ENCODE peak calls at places on chromosome X, in five cellular contexts. C is ovary, W is MM.1S, F is A549, Z is IMR-90. J is an unnamed sample.

GRCh38 chrX:7346021-7346420 is 198.1 kb upstream of the PUDP start:
- DNase-seq in Z (peak; percentile 73), W (no peak), F (no peak), C (no peak), J (no peak)

GRCh38 chrX:153374426-153374825 is 26.7 kb downstream of the PNMA6E start:
- DNase-seq in F (no peak), W (no peak), Z (no peak), C (no peak), J (no peak)

GRCh38 chrX:9859711-9860555 is 73.7 kb downstream of the SHROOM2 start:
- DNase-seq in C (no peak), F (no peak), Z (peak; percentile 83), W (no peak), J (no peak)

GRCh38 chrX:3599787-3600465 is 113.5 kb downstream of the PRKX start:
- DNase-seq in Z (no peak), C (no peak), F (no peak), W (no peak), J (no peak)

GRCh38 chrX:15146515-15146914 is 123.4 kb downstream of the ASB9 start:
- DNase-seq in W (no peak), C (no peak), F (peak; percentile 2), Z (no peak), J (peak; percentile 17)

GRCh38 chrX:131741103-131741581 is 197.3 kb downstream of the OR13H1 start:
- DNase-seq in F (peak; percentile 50), Z (peak; percentile 81), C (peak; percentile 87), W (peak; percentile 85), J (no peak)

GRCh38 chrX:101219840-101220191 is 230 bp downstream of the DRP2 start:
- DNase-seq in Z (peak; percentile 71), F (no peak), C (peak; percentile 9), W (no peak), J (no peak)

GRCh38 chrX:153408221-153408721 is 3.0 kb upstream of the ZFP92 start:
- DNase-seq in W (no peak), Z (no peak), C (no peak), F (no peak), J (no peak)

GRCh38 chrX:7074135-7074907 is 73.2 kb upstream of the STS start:
- DNase-seq in F (no peak), W (no peak), C (no peak), Z (no peak), J (no peak)

GRCh38 chrX:11438767-11439166 is 145.6 kb downstream of the AMELX start:
- DNase-seq in W (peak; percentile 36), F (no peak), Z (peak; percentile 68), C (no peak), J (no peak)

GRCh38 chrX:17564689-17565409 is 172.4 kb upstream of the SCML1 start:
- DNase-seq in F (no peak), Z (no peak), C (no peak), W (no peak), J (no peak)

GRCh38 chrX:150605603-150606002 is 37.2 kb downstream of the MTM1 start:
- DNase-seq in F (no peak), W (no peak), Z (no peak), C (no peak), J (no peak)

GRCh38 chrX:19889582-19890342 is 2.4 kb upstream of the SH3KBP1 start:
- DNase-seq in W (peak; percentile 46), F (peak; percentile 84), C (peak; percentile 30), Z (peak; percentile 83), J (peak; percentile 92)

GRCh38 chrX:34332336-34332735 is 200.2 kb upstream of the FAM47A start:
- DNase-seq in C (no peak), Z (no peak), W (no peak), F (peak; percentile 3), J (no peak)
- TF ChIP-seq CTCF in C (no peak), Z (peak; percentile 4), W (peak; percentile 7), F (no peak), J (no peak)

DNA sequence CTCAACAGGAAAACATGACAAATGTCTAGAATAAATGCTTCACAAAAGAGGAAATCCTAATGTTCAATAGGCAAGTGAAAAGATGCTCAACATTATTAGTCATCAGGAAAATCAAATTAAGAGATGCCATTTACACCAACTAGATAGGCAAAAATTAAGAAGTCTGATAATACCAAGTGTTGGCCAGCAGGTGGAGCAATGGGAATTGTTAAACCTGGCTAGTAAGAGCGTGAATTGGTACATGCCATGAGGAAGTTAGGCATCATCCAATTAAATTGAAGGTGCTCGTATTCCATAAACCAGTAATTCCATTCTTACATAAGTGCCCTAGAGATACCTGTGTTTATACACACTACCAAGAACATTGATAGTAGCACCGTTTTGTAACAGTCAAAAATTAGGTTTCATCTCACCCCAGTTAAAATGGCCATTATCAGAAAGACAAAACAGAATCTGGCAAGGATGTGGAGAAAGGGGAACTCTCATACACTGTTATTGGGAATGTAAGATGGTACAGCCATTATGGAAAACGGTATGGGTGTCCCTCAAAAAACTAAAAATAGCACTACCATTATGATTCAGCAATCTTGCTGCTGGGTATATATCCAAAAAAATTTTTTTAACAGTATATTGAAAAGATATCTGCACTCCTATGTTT is 14.0 kb upstream of the ZCCHC18 start:
- DNase-seq in W (peak; percentile 70), Z (peak; percentile 77), C (peak; percentile 22), F (peak; percentile 79), J (peak; percentile 79)
- TF ChIP-seq CTCF in W (peak; percentile 63), Z (peak; percentile 57), C (peak; percentile 71), F (peak; percentile 67), J (peak; percentile 44)

DNA sequence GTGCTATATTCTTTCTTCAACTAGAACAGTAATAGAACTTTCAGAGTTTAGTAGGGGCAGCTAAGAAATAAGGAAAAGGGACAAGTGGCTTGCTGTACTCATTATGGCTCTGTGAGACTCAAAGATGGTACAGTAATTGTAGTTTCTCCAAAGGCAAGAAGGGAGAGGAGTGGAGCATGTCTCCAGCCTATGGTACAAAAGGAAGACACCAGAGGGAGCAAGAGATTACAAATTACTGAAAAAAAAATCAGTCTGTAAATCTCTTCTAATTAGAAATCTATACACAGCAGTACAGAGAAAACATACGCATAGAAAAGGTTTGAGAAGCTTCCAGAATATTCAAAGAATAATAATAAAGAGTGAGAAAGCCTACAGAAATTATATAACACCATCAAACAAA is 61.4 kb downstream of the KLHL4 start:
- DNase-seq in C (no peak), F (no peak), W (no peak), Z (no peak), J (no peak)
- TF ChIP-seq CTCF in C (no peak), F (no peak), W (peak; percentile 9), Z (no peak), J (no peak)

DNA sequence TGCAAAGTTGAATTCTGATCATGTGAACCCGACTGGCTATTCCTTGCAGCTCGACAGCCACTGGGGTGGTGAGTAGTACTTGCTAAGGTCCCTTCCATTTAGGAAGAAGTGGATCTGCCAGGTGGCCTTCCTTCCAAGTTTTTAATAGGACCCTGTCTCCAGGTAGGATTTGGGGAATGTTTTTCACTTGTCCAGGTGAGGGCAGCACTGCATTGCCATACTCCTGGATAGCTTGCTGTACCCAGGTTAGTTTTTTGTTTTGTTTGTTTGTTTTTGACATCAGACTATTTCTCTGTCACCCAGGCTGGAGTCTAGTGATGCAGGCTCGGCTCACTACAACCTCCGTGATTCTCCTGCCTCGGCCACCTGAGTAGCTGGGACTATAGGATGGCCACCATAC is 29.8 kb downstream of the SAGE1 start:
- DNase-seq in F (peak; percentile 4), Z (no peak), W (no peak), C (no peak), J (peak; percentile 0)
- TF ChIP-seq CTCF in F (peak; percentile 16), Z (no peak), W (peak; percentile 39), C (no peak), J (peak; percentile 8)

DNA sequence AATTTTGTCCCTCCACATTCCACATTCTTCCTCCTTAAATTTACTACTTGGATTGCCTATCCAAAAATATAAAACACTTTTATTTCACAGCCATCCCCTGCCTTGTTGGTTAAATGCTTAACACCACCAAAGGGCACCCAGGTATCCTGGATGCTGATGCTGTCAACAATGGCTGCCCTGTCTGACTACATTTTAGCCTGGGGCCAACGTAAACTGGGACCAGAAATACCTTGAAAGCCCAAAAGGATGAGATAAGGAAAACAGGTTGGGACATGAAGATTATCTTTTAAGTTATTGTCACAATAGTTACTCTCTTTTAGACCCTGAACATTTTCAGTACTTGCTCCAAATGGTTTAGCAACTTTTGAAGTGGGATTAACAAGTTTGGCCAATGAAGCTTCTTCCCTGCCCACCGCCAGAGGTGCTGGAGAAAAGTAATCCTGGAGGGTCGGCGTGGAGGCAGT is 775 bp upstream of the YIPF6 start:
- DNase-seq in Z (no peak), F (peak; percentile 29), C (no peak), W (no peak), J (no peak)
- TF ChIP-seq CTCF in Z (peak; percentile 23), F (no peak), C (peak; percentile 14), W (no peak), J (no peak)